ENCODE peak calls at places on chromosomes 4 and X, in five cellular contexts. S, L, I, Z and M are unnamed samples.

GRCh38 chr4:36277533-36277932 is 3.9 kb upstream of the DTHD1 start:
- DNase-seq in S (no peak), L (no peak), I (no peak), Z (no peak), M (no peak)

GRCh38 chr4:94354474-94354896 is 11.8 kb upstream of the HPGDS start:
- DNase-seq in S (no peak), L (no peak), I (no peak), Z (no peak), M (no peak)

GRCh38 chr4:78056265-78057129 is 626 bp upstream of the FRAS1 start:
- DNase-seq in S (peak; percentile 74), L (peak; percentile 60), I (peak; percentile 75), Z (peak; percentile 72), M (no peak)

GRCh38 chr4:53064609-53065008 is 202.5 kb downstream of the RASL11B start:
- DNase-seq in S (no peak), L (no peak), I (no peak), Z (no peak), M (no peak)

GRCh38 chr4:105350859-105351494 is 122.9 kb downstream of the PPA2 start:
- DNase-seq in S (no peak), L (no peak), I (peak; percentile 74), Z (no peak), M (no peak)

GRCh38 chrX:29478336-29479069 is 736.9 kb upstream of the MAGEB2 start:
- DNase-seq in S (no peak), L (no peak), I (peak; percentile 13), Z (no peak), M (no peak)

GRCh38 chr4:181261279-181261678 is 981.9 kb upstream of the TENM3 start:
- DNase-seq in S (no peak), L (no peak), I (peak; percentile 39), Z (no peak), M (no peak)

GRCh38 chrX:65532016-65532415 is 2.6 kb downstream of the LAS1L start:
- DNase-seq in S (no peak), L (no peak), I (no peak), Z (no peak), M (no peak)

GRCh38 chrX:148874621-148875020 is 374.2 kb downstream of the AFF2 start:
- DNase-seq in S (no peak), L (no peak), I (peak; percentile 69), Z (no peak), M (no peak)

GRCh38 chr4:14871676-14872430 is 130.4 kb upstream of the CPEB2 start:
- DNase-seq in S (peak; percentile 62), L (no peak), I (no peak), Z (peak; percentile 69), M (peak; percentile 24)

GRCh38 chr4:10084651-10085320 is 31.8 kb downstream of the WDR1 start:
- DNase-seq in S (peak; percentile 37), L (peak; percentile 6), I (no peak), Z (peak; percentile 55), M (no peak)

GRCh38 chrX:140229187-140229586 is 263.9 kb upstream of the CXorf66 start:
- DNase-seq in S (no peak), L (no peak), I (peak; percentile 42), Z (no peak), M (no peak)

GRCh38 chr4:174429701-174430100 is 92.6 kb downstream of the HPGD start:
- DNase-seq in S (no peak), L (no peak), I (peak; percentile 72), Z (no peak), M (no peak)

GRCh38 chr4:119870868-119871267 is 195.8 kb downstream of the MAD2L1 start:
- DNase-seq in S (no peak), L (no peak), I (no peak), Z (no peak), M (no peak)

GRCh38 chr4:2936773-2937145 is 26.4 kb downstream of the NOP14 start:
- DNase-seq in S (peak; percentile 45), L (no peak), I (peak; percentile 85), Z (peak; percentile 60), M (no peak)

GRCh38 chrX:106415276-106415895 is 196.4 kb upstream of the RADX start:
- DNase-seq in S (peak; percentile 47), L (no peak), I (peak; percentile 6), Z (no peak), M (peak; percentile 5)

GRCh38 chrX:48966796-48967579 is 4.7 kb downstream of the KCND1 start:
- DNase-seq in S (no peak), L (no peak), I (peak; percentile 58), Z (no peak), M (no peak)

GRCh38 chr4:153705743-153706468 is 21.8 kb downstream of the TLR2 start:
- DNase-seq in S (no peak), L (no peak), I (no peak), Z (no peak), M (no peak)

GRCh38 chrX:34778961-34779360 is 121.9 kb upstream of the TMEM47 start:
- DNase-seq in S (no peak), L (no peak), I (peak; percentile 82), Z (no peak), M (no peak)

GRCh38 chrX:48989483-48989882 is 12.6 kb downstream of the GRIPAP1 start:
- DNase-seq in S (no peak), L (no peak), I (no peak), Z (no peak), M (no peak)

GRCh38 chr4:158807696-158808095 is 38.9 kb downstream of the FNIP2 start:
- DNase-seq in S (no peak), L (no peak), I (no peak), Z (no peak), M (no peak)

GRCh38 chr4:107392951-107393350 is 327.1 kb downstream of the PAPSS1 start:
- DNase-seq in S (no peak), L (no peak), I (no peak), Z (no peak), M (no peak)

GRCh38 chr4:26298198-26298950 is 22.4 kb upstream of the RBPJ start:
- DNase-seq in S (no peak), L (no peak), I (peak; percentile 75), Z (no peak), M (no peak)

GRCh38 chrX:28487818-28488217 is 99.4 kb upstream of the IL1RAPL1 start:
- DNase-seq in S (no peak), L (no peak), I (no peak), Z (no peak), M (no peak)

GRCh38 chrX:45622538-45622937 is 421.9 kb upstream of the DIPK2B start:
- DNase-seq in S (no peak), L (no peak), I (peak; percentile 79), Z (no peak), M (no peak)

GRCh38 chr4:94127707-94128328 is 79.8 kb upstream of the SMARCAD1 start:
- DNase-seq in S (no peak), L (no peak), I (peak; percentile 32), Z (no peak), M (no peak)

GRCh38 chr4:141635726-141636076 is 682 bp upstream of the IL15 start:
- DNase-seq in S (no peak), L (no peak), I (no peak), Z (no peak), M (no peak)
- H3K27ac ChIP-seq in S (peak overlapping the region; percentile 94), L (no peak overlapping the region), I (no peak overlapping the region), Z (no peak overlapping the region), M (no peak overlapping the region)

DNA sequence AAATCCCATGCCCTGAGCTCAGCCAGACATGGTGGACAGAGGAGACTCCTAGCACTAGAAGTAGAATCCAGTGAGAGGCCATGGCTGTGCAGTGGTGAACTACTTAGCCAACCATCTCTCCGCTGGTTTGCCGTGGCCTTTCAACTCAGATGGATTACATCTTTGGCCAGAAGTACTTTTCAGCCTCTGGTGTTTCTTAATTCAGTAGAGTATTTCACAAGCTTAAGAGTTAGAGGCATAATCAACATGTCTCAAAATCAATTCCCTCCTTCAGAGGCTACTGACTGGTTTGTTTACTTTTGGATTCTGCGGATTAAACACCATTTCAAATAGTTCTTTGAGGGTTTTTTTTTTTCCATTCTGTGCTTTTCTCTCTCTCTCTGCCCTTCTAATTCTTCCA is 91.1 kb upstream of the PGRMC2 start:
- DNase-seq in S (no peak), L (no peak), I (no peak), Z (no peak), M (no peak)
- H3K4me1 ChIP-seq in S (no peaks in the 10 kb centered on the region), L (no peaks in the 10 kb centered on the region), I (no peaks in the 10 kb centered on the region), Z (no peaks in the 10 kb centered on the region), M (no peaks in the 10 kb centered on the region)

DNA sequence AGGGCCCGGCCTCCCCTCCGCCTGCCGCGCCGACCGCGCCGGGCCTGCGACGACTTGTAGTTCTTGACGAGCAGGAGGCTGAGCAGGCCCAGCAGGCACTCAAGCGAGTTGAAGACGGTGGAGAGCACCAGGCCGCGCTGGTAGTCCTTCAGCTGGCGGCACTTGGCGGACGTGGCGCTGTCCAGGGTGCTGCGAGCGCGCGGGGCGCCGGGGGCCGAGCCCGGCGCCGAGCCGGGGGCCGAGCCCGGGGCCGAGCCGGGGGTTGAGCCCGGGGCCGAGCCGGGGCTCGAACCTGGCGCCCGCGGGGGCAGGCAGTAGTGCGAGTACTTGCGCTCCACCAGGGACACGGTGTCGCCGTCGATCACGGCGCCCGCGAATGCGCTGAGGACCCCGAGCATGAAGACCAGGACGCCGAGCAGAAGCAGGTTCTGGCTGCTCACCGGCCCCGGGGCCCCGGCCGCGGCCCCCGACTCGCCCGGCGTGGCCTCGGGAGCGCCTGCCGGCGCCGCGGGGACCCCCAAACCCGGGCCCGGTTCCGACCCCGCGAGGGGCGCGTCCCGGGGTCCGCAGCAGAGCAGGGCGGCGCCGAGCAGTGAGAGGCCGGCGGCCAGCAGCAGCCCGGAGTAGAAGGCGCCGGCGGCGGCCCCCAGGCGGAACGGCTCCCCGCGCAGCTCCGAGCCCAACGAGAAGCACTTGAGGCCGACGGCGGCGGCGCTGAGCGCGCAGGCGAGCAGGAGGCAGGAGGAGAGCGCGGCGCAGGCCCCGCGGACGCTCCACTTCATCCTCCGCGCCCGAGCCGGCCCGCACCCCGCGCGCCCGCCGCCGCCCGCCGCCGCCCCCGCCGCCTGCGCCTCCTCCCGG is 584 bp downstream of the TMEM271 start:
- DNase-seq in S (no peak), L (no peak), I (peak; percentile 82), Z (no peak), M (no peak)
- H3K9me3 ChIP-seq in S (peaks cover 4% of the 10 kb centered on the region), L (no peaks in the 10 kb centered on the region), I (no peaks in the 10 kb centered on the region), Z (no peaks in the 10 kb centered on the region), M (no peaks in the 10 kb centered on the region)

DNA sequence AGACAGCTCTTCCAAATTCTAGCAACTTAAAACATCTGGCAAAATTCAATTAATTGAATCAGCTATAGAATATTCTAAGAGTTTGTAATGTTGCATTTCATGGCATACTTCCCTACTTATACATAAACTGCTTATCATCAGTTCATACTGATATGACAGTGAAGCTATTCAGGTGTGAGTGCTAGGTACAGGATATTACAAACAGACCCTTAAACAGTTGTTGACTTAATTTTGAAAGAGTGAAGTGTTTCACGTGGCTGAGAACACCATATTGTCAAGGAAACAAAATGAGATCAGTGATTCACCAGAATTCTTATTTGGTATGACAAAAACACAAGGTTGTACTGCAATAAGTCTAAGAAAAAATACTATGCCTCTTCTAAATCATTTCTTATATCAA is 27.4 kb downstream of the CENPU start:
- DNase-seq in S (no peak), L (no peak), I (no peak), Z (no peak), M (no peak)
- H3K27ac ChIP-seq in S (no peak overlapping the region), L (no peak overlapping the region), I (no peak overlapping the region), Z (no peak overlapping the region), M (no peak overlapping the region)